ENCODE peak calls at places on chromosomes 11 and 22, in seven cellular contexts. I, D, J, F, T, W and M are unnamed samples.

GRCh38 chr11:14357843-14358728 is 897 bp downstream of the RRAS2 start:
- DNase-seq in W (peak; percentile 67), I (peak; percentile 41), D (peak; percentile 42), T (peak; percentile 23), J (peak; percentile 71), F (no peak), M (peak; percentile 45)

GRCh38 chr11:2874963-2875362 is 10.6 kb downstream of the CDKN1C start:
- DNase-seq in T (no peak), F (no peak), D (no peak), J (no peak), I (no peak), W (no peak), M (no peak)

GRCh38 chr22:23119492-23120414 is 22.0 kb downstream of the RSPH14 start:
- DNase-seq in D (no peak), T (peak; percentile 43), I (no peak), W (no peak), J (no peak), F (no peak), M (no peak)

GRCh38 chr11:3995949-3996554 is 98.5 kb upstream of the RRM1 start:
- DNase-seq in I (peak; percentile 21), T (no peak), W (no peak), J (peak; percentile 72), D (no peak), F (no peak), M (no peak)

GRCh38 chr22:21074092-21074715 is 28.5 kb downstream of the LRRC74B start:
- DNase-seq in W (no peak), I (no peak), T (no peak), J (peak; percentile 84), F (no peak), D (no peak), M (no peak)

GRCh38 chr22:35614404-35614803 is 2.7 kb downstream of the MB start:
- DNase-seq in D (no peak), F (no peak), I (no peak), W (no peak), J (no peak), T (no peak), M (no peak)

GRCh38 chr11:130211781-130212401 is 52.3 kb downstream of the ST14 start:
- DNase-seq in I (no peak), J (no peak), D (no peak), F (no peak), T (peak; percentile 10), W (no peak), M (no peak)

GRCh38 chr22:23014250-23014649 is 56.1 kb upstream of the GNAZ start:
- DNase-seq in F (no peak), J (no peak), W (no peak), D (no peak), T (no peak), I (no peak), M (no peak)

GRCh38 chr11:73308963-73309960 is 1.2 kb downstream of the ARHGEF17 start:
- DNase-seq in T (no peak), F (no peak), D (peak; percentile 86), I (peak; percentile 92), W (peak; percentile 78), J (no peak), M (peak; percentile 86)

GRCh38 chr11:93117578-93117964 is 80.2 kb downstream of the SLC36A4 start:
- DNase-seq in T (no peak), J (no peak), D (no peak), I (no peak), W (no peak), F (no peak), M (no peak)

GRCh38 chr22:17472886-17473285 is 90.4 kb upstream of the SLC25A18 start:
- DNase-seq in I (no peak), F (no peak), W (peak; percentile 74), D (no peak), J (no peak), T (no peak), M (no peak)

GRCh38 chr11:976431-977160 is 50.9 kb downstream of the AP2A2 start:
- DNase-seq in T (no peak), F (no peak), D (no peak), W (no peak), I (no peak), J (no peak), M (no peak)

GRCh38 chr11:3905080-3905953 is 49.9 kb downstream of the STIM1 start:
- DNase-seq in I (no peak), J (peak; percentile 91), W (no peak), F (no peak), D (peak; percentile 23), T (no peak), M (no peak)

GRCh38 chr11:3834349-3835099 is 6.2 kb downstream of the RHOG start:
- DNase-seq in T (peak; percentile 53), W (no peak), F (peak; percentile 53), D (no peak), J (no peak), I (peak; percentile 61), M (no peak)

GRCh38 chr11:82216927-82217570 is 516.6 kb downstream of the FAM181B start:
- DNase-seq in J (no peak), F (no peak), I (no peak), D (no peak), T (no peak), W (no peak), M (no peak)

GRCh38 chr11:773830-774229 is 3.5 kb downstream of the GATD1 start:
- DNase-seq in I (no peak), T (no peak), J (no peak), W (no peak), F (no peak), D (no peak), M (no peak)

GRCh38 chr22:43851058-43851978 is 11.0 kb downstream of the SULT4A1 start:
- DNase-seq in T (no peak), F (no peak), D (no peak), W (no peak), I (no peak), J (no peak), M (no peak)

DNA sequence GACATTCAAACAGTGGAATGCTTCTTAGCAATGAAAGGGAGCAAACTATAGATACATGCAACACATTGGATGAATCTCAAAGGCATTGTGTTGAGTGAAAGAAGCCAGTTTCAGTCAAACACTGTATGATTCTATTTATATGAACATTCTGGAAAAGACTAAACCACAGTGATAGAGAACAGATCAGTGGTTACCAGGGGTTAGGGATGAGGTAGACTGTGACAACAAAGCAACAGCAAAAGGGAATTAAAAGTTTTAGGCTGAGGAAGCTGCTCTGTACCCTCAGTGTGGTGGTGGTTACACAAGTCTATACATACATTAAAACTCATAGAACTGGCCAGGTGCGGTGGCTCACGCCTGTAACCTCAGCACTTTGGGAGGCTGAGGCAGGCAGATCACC is 23.0 kb downstream of the FDX1 start:
- DNase-seq in I (no peak), J (no peak), W (no peak), T (no peak), D (no peak), F (no peak), M (no peak)
- H3K36me3 ChIP-seq in I (peaks cover 6% of the 10 kb centered on the region), J (no peaks in the 10 kb centered on the region), W (peaks cover 16% of the 10 kb centered on the region), T (peaks cover 2% of the 10 kb centered on the region), D (no peaks in the 10 kb centered on the region), F (peaks cover 30% of the 10 kb centered on the region), M (no peaks in the 10 kb centered on the region)

GRCh38 chr22:30923168-30923900 is 45.2 kb downstream of the MORC2 start:
- DNase-seq in T (no peak), I (no peak), J (no peak), D (no peak), W (no peak), F (no peak), M (no peak)

GRCh38 chr22:30919973-30920372 is 48.6 kb downstream of the MORC2 start:
- DNase-seq in F (no peak), I (no peak), T (peak; percentile 8), D (no peak), J (no peak), W (no peak), M (no peak)

GRCh38 chr22:30920407-30920806 is 48.2 kb downstream of the MORC2 start:
- DNase-seq in W (peak; percentile 75), I (peak; percentile 76), D (peak; percentile 84), F (peak; percentile 82), T (peak; percentile 87), J (peak; percentile 70), M (peak; percentile 78)

GRCh38 chr22:30921108-30921507 is 47.5 kb downstream of the MORC2 start:
- DNase-seq in F (peak; percentile 41), W (no peak), J (no peak), I (no peak), D (no peak), T (peak; percentile 12), M (no peak)

GRCh38 chr22:30922151-30922611 is 46.4 kb downstream of the MORC2 start:
- DNase-seq in F (peak; percentile 91), W (no peak), I (peak; percentile 58), D (peak; percentile 69), J (no peak), T (peak; percentile 59), M (peak; percentile 65)
- H3K27ac ChIP-seq in F (peak overlapping the region; percentile 74), W (peak overlapping the region; percentile 36), I (peak overlapping the region; percentile 26), D (no peak overlapping the region), J (no peak overlapping the region), T (peak overlapping the region; percentile 62), M (peak overlapping the region; percentile 36)

GRCh38 chr11:96238563-96239166 is 104.3 kb downstream of the MAML2 start:
- DNase-seq in W (no peak), D (no peak), I (no peak), J (no peak), T (no peak), F (no peak), M (no peak)
- H3K4me3 ChIP-seq in W (no peak overlapping the region), D (no peak overlapping the region), I (no peak overlapping the region), J (no peak overlapping the region), T (no peak overlapping the region), F (no peak overlapping the region), M (no peak overlapping the region)

GRCh38 chr22:41431656-41432055 is 14.9 kb downstream of the TOB2 start:
- DNase-seq in I (no peak), F (no peak), J (no peak), W (no peak), D (no peak), T (no peak), M (no peak)

GRCh38 chr22:41442240-41442792 is 4.3 kb downstream of the TOB2 start:
- DNase-seq in W (no peak), F (no peak), J (no peak), T (no peak), D (no peak), I (no peak), M (no peak)

GRCh38 chr22:41435560-41435959 is 11.0 kb downstream of the TOB2 start:
- DNase-seq in D (no peak), J (no peak), I (no peak), F (no peak), W (no peak), T (no peak), M (no peak)

GRCh38 chr22:41437198-41437597 is 9.4 kb downstream of the TOB2 start:
- DNase-seq in J (no peak), W (no peak), D (no peak), F (no peak), I (no peak), T (no peak), M (no peak)

DNA sequence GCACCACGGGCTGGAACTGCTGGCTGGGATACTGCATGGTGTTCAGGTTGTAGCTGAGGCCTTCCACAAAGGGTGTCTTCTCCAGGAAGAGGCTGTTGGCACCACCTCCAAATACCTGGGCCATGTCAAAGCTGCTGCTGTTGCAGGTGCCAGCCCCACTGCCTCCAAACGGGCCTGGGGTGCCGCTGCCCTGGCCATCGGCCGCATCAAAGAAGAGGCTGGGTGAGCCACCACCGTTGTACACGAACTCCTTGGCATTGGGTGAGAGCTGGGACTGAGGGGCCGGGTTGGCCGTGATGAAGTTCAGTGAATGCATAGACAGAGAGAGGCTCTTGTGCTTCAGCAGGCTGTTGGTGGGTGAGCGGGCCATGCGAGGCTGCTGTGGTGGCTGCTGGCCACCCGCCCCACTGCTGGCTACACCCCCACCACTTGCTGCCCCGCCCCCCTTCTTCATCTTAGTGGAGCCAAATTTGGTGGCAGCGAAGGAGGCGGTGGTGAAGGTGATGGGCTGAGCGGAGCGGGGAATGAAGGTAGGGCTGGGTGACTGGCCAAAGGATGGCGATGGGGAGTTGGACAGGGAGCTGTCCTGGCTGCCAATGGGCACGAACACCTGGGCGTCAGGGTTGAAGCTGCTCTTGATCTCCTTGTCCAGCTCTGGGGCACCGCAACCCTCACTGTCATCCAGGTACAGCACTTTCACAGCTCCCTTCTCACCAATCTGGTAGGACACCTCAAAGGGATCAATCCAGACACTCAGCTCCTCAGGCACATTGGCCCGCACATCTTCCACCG is 10.1 kb downstream of the TOB2 start:
- DNase-seq in J (no peak), T (no peak), D (no peak), I (no peak), W (no peak), F (no peak), M (no peak)
- H3K36me3 ChIP-seq in J (peaks cover 8% of the 10 kb centered on the region), T (peaks cover 72% of the 10 kb centered on the region), D (no peaks in the 10 kb centered on the region), I (peaks cover 94% of the 10 kb centered on the region), W (peaks cover 94% of the 10 kb centered on the region), F (peaks cover 85% of the 10 kb centered on the region), M (no peaks in the 10 kb centered on the region)